ENCODE peak calls at places on chromosomes 7 and 10, in four cellular contexts. X, F, Q and R are unnamed samples. For H3K4me1, the result is how much of the 10 kb centered on the place peaks cover.

GRCh38 chr10:91495402-91495801 is 85.3 kb downstream of the HECTD2 start:
- DNase-seq in X (no peak), F (no peak), Q (no peak), R (no peak)

GRCh38 chr7:133070562-133070961 is 11.3 kb downstream of the CHCHD3 start:
- DNase-seq in X (no peak), F (no peak), Q (no peak), R (no peak)

GRCh38 chr7:132434041-132434440 is 142.2 kb downstream of the PLXNA4 start:
- DNase-seq in X (no peak), F (no peak), Q (no peak), R (no peak)

GRCh38 chr7:104653870-104654401 is 325.5 kb downstream of the LHFPL3 start:
- DNase-seq in X (no peak), F (no peak), Q (no peak), R (no peak)

GRCh38 chr10:33655921-33656320 is 321.5 kb upstream of the NRP1 start:
- DNase-seq in X (no peak), F (no peak), Q (no peak), R (no peak)

GRCh38 chr7:41628926-41629325 is 74.0 kb downstream of the INHBA start:
- DNase-seq in X (no peak), F (no peak), Q (peak), R (no peak)

GRCh38 chr10:128008521-128009250 is 101.8 kb downstream of the PTPRE start:
- DNase-seq in X (no peak), F (no peak), Q (no peak), R (no peak)

GRCh38 chr10:129526943-129527342 is 59.9 kb downstream of the MGMT start:
- DNase-seq in X (no peak), F (no peak), Q (no peak), R (no peak)

GRCh38 chr10:101466016-101466912 is 112.3 kb downstream of the BTRC start:
- DNase-seq in X (no peak), F (no peak), Q (no peak), R (no peak)

GRCh38 chr10:3654496-3654895 is 130.5 kb downstream of the KLF6 start:
- DNase-seq in X (no peak), F (no peak), Q (no peak), R (no peak)

GRCh38 chr7:39950473-39951155 is 558 bp downstream of the CDK13 start:
- DNase-seq in X (peak), F (peak), Q (peak), R (peak)

GRCh38 chr7:151381333-151382078 is 28.3 kb downstream of the WDR86 start:
- DNase-seq in X (no peak), F (peak), Q (peak), R (no peak)

GRCh38 chr7:75971309-75971960 is 23.0 kb downstream of the TMEM120A start:
- DNase-seq in X (no peak), F (no peak), Q (no peak), R (no peak)

GRCh38 chr10:128440513-128441160 is 314.4 kb upstream of the MKI67 start:
- DNase-seq in X (no peak), F (no peak), Q (peak), R (no peak)

GRCh38 chr7:141312828-141313521 is 238.2 kb upstream of the AGK start:
- DNase-seq in X (no peak), F (no peak), Q (no peak), R (no peak)

GRCh38 chr7:20749896-20750295 is 36.8 kb downstream of the SP8 start:
- DNase-seq in X (no peak), F (no peak), Q (no peak), R (no peak)

GRCh38 chr7:100604078-100604975 is 2.2 kb downstream of the PCOLCE start:
- DNase-seq in X (peak), F (peak), Q (peak), R (peak)

GRCh38 chr7:94394058-94394398 is 667 bp upstream of the COL1A2 start:
- DNase-seq in X (peak), F (no peak), Q (no peak), R (no peak)
- H3K4me1 ChIP-seq in X (under half), F (under half), Q (under half), R (under half)

DNA sequence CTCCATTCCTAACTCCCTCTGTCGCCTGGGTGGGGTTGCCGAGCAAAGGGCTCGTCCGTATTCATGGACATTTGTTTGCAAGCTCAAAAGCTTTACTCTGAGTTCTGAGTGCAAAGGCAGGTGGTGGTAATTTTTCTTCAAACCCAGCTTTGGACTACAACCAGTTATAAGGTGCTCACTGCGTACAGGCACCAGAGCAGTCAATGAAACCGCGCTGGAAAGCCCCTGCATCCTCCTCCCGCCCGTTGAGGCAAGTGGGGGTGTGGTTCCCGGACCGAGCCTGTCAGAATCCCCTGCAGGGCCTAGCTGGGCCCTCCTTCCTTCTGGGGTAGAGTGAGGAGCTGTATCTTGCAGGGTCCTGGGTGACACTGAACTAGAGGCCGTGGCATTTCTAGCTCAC is 22.3 kb downstream of the AMZ1 start:
- DNase-seq in X (no peak), F (no peak), Q (no peak), R (no peak)
- H3K4me1 ChIP-seq in X (under half), F (under half), Q (under half), R (under half)

GRCh38 chr7:96080021-96080420 is 241.9 kb downstream of the SLC25A13 start:
- DNase-seq in X (no peak), F (no peak), Q (no peak), R (no peak)
- H3K4me1 ChIP-seq in X (under half), F (under half), Q (under half), R (under half)

GRCh38 chr10:95392250-95392584 is 101.4 kb upstream of the PDLIM1 start:
- DNase-seq in X (no peak), F (no peak), Q (no peak), R (no peak)
- H3K4me1 ChIP-seq in X (half or more), F (under half), Q (under half), R (under half)

GRCh38 chr10:132404169-132404880 is 7.3 kb downstream of the PWWP2B start:
- DNase-seq in X (no peak), F (no peak), Q (no peak), R (no peak)

GRCh38 chr10:132404911-132405462 is 8.0 kb downstream of the PWWP2B start:
- DNase-seq in X (no peak), F (no peak), Q (no peak), R (no peak)

GRCh38 chr10:132406750-132407149 is 9.8 kb downstream of the PWWP2B start:
- DNase-seq in X (no peak), F (no peak), Q (no peak), R (no peak)

GRCh38 chr10:132406181-132406580 is 9.2 kb downstream of the PWWP2B start:
- DNase-seq in X (no peak), F (no peak), Q (no peak), R (no peak)

DNA sequence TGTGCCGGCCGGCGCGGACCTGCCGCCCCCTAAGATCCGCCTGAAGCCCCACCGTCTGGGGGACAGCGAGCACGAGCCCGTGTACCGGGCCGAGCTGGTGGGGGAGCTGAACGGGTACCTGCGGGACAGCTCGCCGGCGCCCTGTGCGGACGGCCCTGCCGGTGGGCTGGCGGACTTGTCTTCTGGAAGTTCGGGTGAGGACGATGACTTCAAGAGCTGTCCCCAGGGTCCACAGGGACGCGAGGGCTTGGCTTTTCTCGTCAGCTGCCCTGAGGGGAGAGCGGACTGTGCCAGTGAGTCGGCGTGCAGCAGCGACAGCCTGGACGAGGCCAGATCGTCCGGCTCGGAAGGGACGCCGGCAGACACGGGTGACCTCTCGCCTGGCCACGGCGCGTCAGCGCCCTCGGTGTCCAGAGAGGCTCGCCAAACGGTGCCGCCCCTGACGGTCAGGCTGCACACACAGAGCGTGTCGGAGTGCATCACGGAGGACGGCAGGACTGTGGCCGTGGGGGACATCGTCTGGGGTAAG is 8.5 kb downstream of the PWWP2B start:
- DNase-seq in X (no peak), F (no peak), Q (no peak), R (no peak)
- H3K4me1 ChIP-seq in X (under half), F (under half), Q (under half), R (under half)